ENCODE peak calls at places on chromosome 12, in ten cellular contexts. Q is skeletal muscle cell; S is non-pigmented ciliary epithelial cell; E is stimulated activated CD4-positive, alpha-beta T cell treated with anti-CD3 and anti-CD28 coated beads, TNF-alpha, amount 100 ng/mL, for 48 hours; O is transverse colon; V is fibroblast of lung; R is RPMI7951; U is heart right ventricle; W is activated B cell treated with CpG ODN at 0.5 μM for 24 hours; C is fibroblast of pulmonary artery. H is an unnamed sample.

GRCh38 chr12:14930299-14930698 is 8.0 kb downstream of the ERP27 start:
- DNase-seq in Q (no peak), S (no peak), E (no peak), O (no peak), V (no peak), R (no peak), U (no peak), W (no peak), C (peak; percentile 25), H (no peak)

GRCh38 chr12:122457627-122458026 is 35.2 kb upstream of the CLIP1 start:
- DNase-seq in Q (no peak), S (no peak), E (no peak), O (no peak), V (no peak), R (no peak), U (no peak), W (no peak), C (no peak), H (no peak)

GRCh38 chr12:6548556-6549378 is 7.1 kb downstream of the IFFO1 start:
- DNase-seq in Q (no peak), S (no peak), E (no peak), O (no peak), V (peak; percentile 75), R (peak; percentile 73), U (no peak), W (no peak), C (peak; percentile 83), H (no peak)

GRCh38 chr12:14618990-14619389 is 51.3 kb upstream of the PLBD1 start:
- DNase-seq in Q (no peak), S (no peak), E (no peak), O (no peak), V (peak; percentile 33), R (peak; percentile 35), U (peak; percentile 18), W (no peak), C (peak; percentile 53), H (peak; percentile 30)

GRCh38 chr12:95998611-95999300 is 2.6 kb upstream of the HAL start:
- DNase-seq in Q (peak; percentile 13), S (peak; percentile 14), E (peak; percentile 5), O (peak; percentile 33), V (peak; percentile 69), R (peak; percentile 54), U (peak; percentile 28), W (no peak), C (peak; percentile 70), H (peak; percentile 26)

GRCh38 chr12:3259976-3260375 is 182.8 kb downstream of the TSPAN9 start:
- DNase-seq in Q (no peak), S (no peak), E (no peak), O (no peak), V (no peak), R (no peak), U (no peak), W (no peak), C (no peak), H (no peak)

GRCh38 chr12:85569261-85569660 is 266.9 kb downstream of the RASSF9 start:
- DNase-seq in Q (no peak), S (no peak), E (no peak), O (no peak), V (no peak), R (no peak), U (no peak), W (no peak), C (no peak), H (no peak)

GRCh38 chr12:76236640-76237039 is 111.6 kb downstream of the BBS10 start:
- DNase-seq in Q (no peak), S (peak; percentile 62), E (no peak), O (no peak), V (no peak), R (peak; percentile 74), U (no peak), W (no peak), C (peak; percentile 42), H (no peak)

GRCh38 chr12:26845057-26845666 is 12.2 kb upstream of the ITPR2 start:
- DNase-seq in Q (no peak), S (no peak), E (no peak), O (peak; percentile 61), V (peak; percentile 51), R (peak; percentile 48), U (peak; percentile 74), W (no peak), C (peak; percentile 71), H (peak; percentile 42)

GRCh38 chr12:26361964-26362363 is 166.6 kb downstream of the SSPN start:
- DNase-seq in Q (no peak), S (no peak), E (no peak), O (no peak), V (no peak), R (no peak), U (no peak), W (no peak), C (no peak), H (no peak)

GRCh38 chr12:118319627-118320026 is 53.1 kb downstream of the TAOK3 start:
- DNase-seq in Q (no peak), S (no peak), E (no peak), O (no peak), V (no peak), R (no peak), U (no peak), W (no peak), C (no peak), H (no peak)

GRCh38 chr12:34600592-34601462 is 578.5 kb downstream of the ALG10 start:
- DNase-seq in Q (no peak), S (no peak), E (no peak), O (no peak), V (no peak), R (no peak), U (no peak), W (peak; percentile 1), C (no peak), H (no peak)

GRCh38 chr12:132551271-132552120 is 58.9 kb downstream of the LRCOL1 start:
- DNase-seq in Q (no peak), S (no peak), E (no peak), O (no peak), V (no peak), R (no peak), U (no peak), W (no peak), C (no peak), H (no peak)

GRCh38 chr12:132466241-132467188 is 23.4 kb upstream of the FBRSL1 start:
- DNase-seq in Q (no peak), S (no peak), E (no peak), O (no peak), V (peak; percentile 43), R (no peak), U (no peak), W (no peak), C (peak; percentile 22), H (no peak)

GRCh38 chr12:45660330-45660729 is 69.2 kb upstream of the ARID2 start:
- DNase-seq in Q (no peak), S (no peak), E (no peak), O (no peak), V (peak; percentile 86), R (peak; percentile 87), U (no peak), W (no peak), C (peak; percentile 77), H (no peak)

GRCh38 chr12:57771271-57771872 is 533 bp downstream of the METTL1 start:
- DNase-seq in Q (peak; percentile 70), S (peak; percentile 63), E (peak; percentile 79), O (peak; percentile 91), V (peak; percentile 92), R (peak; percentile 86), U (peak; percentile 91), W (no peak), C (peak; percentile 91), H (peak; percentile 84)

H was measured in mucosa of gallbladder.